ENCODE peak calls at places on chromosomes 5 and 9, in nine cellular contexts. T is A549, J is prostate gland, W is heart left ventricle, C is osteoblast, P is tibial artery, N is choroid plexus epithelial cell, U is AG04449, Y is AG04450. O is an unnamed sample.

GRCh38 chr5:140112685-140113179 is 1.2 kb upstream of the PURA start:
- DNase-seq in T (no peak), J (no peak), W (peak), C (peak), P (no peak), N (no peak), U (no peak), Y (no peak), O (no peak)

GRCh38 chr9:133658442-133659431 is 22.6 kb downstream of the DBH start:
- DNase-seq in T (peak), J (peak), W (peak), C (peak), P (no peak), N (peak), U (no peak), Y (no peak), O (no peak)

GRCh38 chr5:43174586-43174985 is 17.4 kb upstream of the NIM1K start:
- DNase-seq in T (no peak), J (no peak), W (no peak), C (no peak), P (no peak), N (no peak), U (no peak), Y (no peak), O (no peak)

GRCh38 chr5:107576736-107577440 is 93.8 kb downstream of the EFNA5 start:
- DNase-seq in T (no peak), J (no peak), W (no peak), C (no peak), P (no peak), N (no peak), U (no peak), Y (no peak), O (no peak)

GRCh38 chr5:55278778-55279177 is 28.7 kb downstream of the DHX29 start:
- DNase-seq in T (no peak), J (no peak), W (no peak), C (peak), P (no peak), N (peak), U (peak), Y (no peak), O (no peak)

GRCh38 chr9:18142964-18143363 is 331.0 kb upstream of the ADAMTSL1 start:
- DNase-seq in T (no peak), J (no peak), W (no peak), C (no peak), P (no peak), N (peak), U (no peak), Y (no peak), O (no peak)

GRCh38 chr9:123339666-123340414 is 16.2 kb upstream of the CRB2 start:
- DNase-seq in T (no peak), J (no peak), W (peak), C (peak), P (no peak), N (peak), U (no peak), Y (no peak), O (no peak)

GRCh38 chr9:112072721-112073553 is 102.2 kb downstream of the SUSD1 start:
- DNase-seq in T (no peak), J (no peak), W (no peak), C (peak), P (no peak), N (peak), U (peak), Y (peak), O (peak)

GRCh38 chr5:116377276-116378006 is 197.2 kb downstream of the SEMA6A start:
- DNase-seq in T (no peak), J (no peak), W (no peak), C (no peak), P (no peak), N (no peak), U (no peak), Y (no peak), O (no peak)

GRCh38 chr9:121838757-121839669 is 187.6 kb downstream of the DAB2IP start:
- DNase-seq in T (no peak), J (no peak), W (no peak), C (no peak), P (no peak), N (no peak), U (no peak), Y (no peak), O (no peak)

GRCh38 chr9:91897201-91897600 is 52.8 kb downstream of the ROR2 start:
- DNase-seq in T (no peak), J (no peak), W (no peak), C (no peak), P (no peak), N (no peak), U (no peak), Y (no peak), O (no peak)

GRCh38 chr9:68513385-68513784 is 27.3 kb downstream of the TMEM252 start:
- DNase-seq in T (no peak), J (no peak), W (peak), C (no peak), P (no peak), N (no peak), U (no peak), Y (no peak), O (no peak)

GRCh38 chr5:89071101-89071940 is 188.3 kb upstream of the MEF2C start:
- DNase-seq in T (no peak), J (no peak), W (no peak), C (no peak), P (no peak), N (no peak), U (no peak), Y (no peak), O (no peak)

GRCh38 chr9:114611516-114612271 is 603 bp downstream of the TMEM268 start:
- DNase-seq in T (peak), J (peak), W (peak), C (peak), P (peak), N (peak), U (no peak), Y (no peak), O (no peak)

GRCh38 chr5:84239509-84239908 is 145.2 kb downstream of the EDIL3 start:
- DNase-seq in T (no peak), J (no peak), W (no peak), C (peak), P (no peak), N (peak), U (no peak), Y (peak), O (peak)

GRCh38 chr9:128733256-128733655 is 9.3 kb upstream of the ZDHHC12 start:
- DNase-seq in T (peak), J (peak), W (peak), C (peak), P (peak), N (peak), U (no peak), Y (peak), O (peak)

GRCh38 chr5:157479166-157479565 is 19.2 kb downstream of the NIPAL4 start:
- DNase-seq in T (no peak), J (no peak), W (no peak), C (peak), P (no peak), N (no peak), U (no peak), Y (no peak), O (no peak)

GRCh38 chr9:805151-805550 is 36.3 kb upstream of the DMRT1 start:
- DNase-seq in T (no peak), J (no peak), W (no peak), C (no peak), P (no peak), N (no peak), U (no peak), Y (no peak), O (no peak)

GRCh38 chr5:130068988-130069387 is 164.7 kb downstream of the CHSY3 start:
- DNase-seq in T (no peak), J (no peak), W (no peak), C (no peak), P (no peak), N (no peak), U (no peak), Y (no peak), O (no peak)

GRCh38 chr5:114362977-114363721 is 1.3 kb downstream of the KCNN2 start:
- DNase-seq in T (no peak), J (peak), W (no peak), C (peak), P (no peak), N (no peak), U (no peak), Y (no peak), O (no peak)

GRCh38 chr5:87885727-87886126 is 382.9 kb downstream of the TMEM161B start:
- DNase-seq in T (no peak), J (no peak), W (no peak), C (no peak), P (no peak), N (no peak), U (no peak), Y (no peak), O (no peak)

GRCh38 chr5:56356121-56356875 is 123.2 kb upstream of the ANKRD55 start:
- DNase-seq in T (no peak), J (peak), W (no peak), C (no peak), P (no peak), N (no peak), U (no peak), Y (no peak), O (no peak)

GRCh38 chr5:91127682-91128081 is 255.4 kb downstream of the ARRDC3 start:
- DNase-seq in T (no peak), J (no peak), W (no peak), C (no peak), P (no peak), N (no peak), U (no peak), Y (no peak), O (no peak)

GRCh38 chr9:98610711-98611110 is 98.0 kb downstream of the GABBR2 start:
- DNase-seq in T (no peak), J (no peak), W (no peak), C (no peak), P (no peak), N (no peak), U (no peak), Y (no peak), O (no peak)

GRCh38 chr5:91194861-91195460 is 188.2 kb downstream of the ARRDC3 start:
- DNase-seq in T (no peak), J (no peak), W (no peak), C (no peak), P (no peak), N (no peak), U (no peak), Y (no peak), O (no peak)

GRCh38 chr5:128213340-128213739 is 129.8 kb downstream of the SLC12A2 start:
- DNase-seq in T (peak), J (peak), W (peak), C (peak), P (no peak), N (peak), U (no peak), Y (no peak), O (no peak)

GRCh38 chr5:93582677-93583524 is at the start of gene NR2F1:
- DNase-seq in T (peak), J (no peak), W (no peak), C (peak), P (peak), N (peak), U (peak), Y (peak), O (peak)

GRCh38 chr9:33719581-33720374 is 75.6 kb upstream of the PRSS3 start:
- DNase-seq in T (peak), J (no peak), W (no peak), C (peak), P (no peak), N (peak), U (no peak), Y (no peak), O (no peak)

GRCh38 chr9:115653231-115653630 is 500.4 kb upstream of the PAPPA start:
- DNase-seq in T (no peak), J (no peak), W (no peak), C (no peak), P (no peak), N (peak), U (no peak), Y (peak), O (peak)

GRCh38 chr5:123297198-123297831 is 125.9 kb downstream of the CEP120 start:
- DNase-seq in T (no peak), J (no peak), W (no peak), C (no peak), P (no peak), N (no peak), U (no peak), Y (no peak), O (no peak)

GRCh38 chr9:33510264-33511183 is 13.5 kb upstream of the ANKRD18B start:
- DNase-seq in T (peak), J (peak), W (peak), C (peak), P (peak), N (peak), U (no peak), Y (no peak), O (no peak)

GRCh38 chr5:138873096-138873885 is 1.8 kb downstream of the LRRTM2 start:
- DNase-seq in T (no peak), J (no peak), W (no peak), C (no peak), P (no peak), N (no peak), U (no peak), Y (no peak), O (no peak)

GRCh38 chr5:56849671-56850070 is 34.3 kb downstream of the MAP3K1 start:
- DNase-seq in T (no peak), J (no peak), W (no peak), C (no peak), P (no peak), N (no peak), U (no peak), Y (no peak), O (no peak)

GRCh38 chr5:18455521-18455920 is 821.3 kb downstream of the TAF11L14 start:
- DNase-seq in T (no peak), J (no peak), W (no peak), C (no peak), P (no peak), N (no peak), U (no peak), Y (no peak), O (no peak)

GRCh38 chr5:76579166-76579765 is 43.9 kb downstream of the F2RL2 start:
- DNase-seq in T (no peak), J (no peak), W (no peak), C (no peak), P (no peak), N (no peak), U (no peak), Y (no peak), O (no peak)

GRCh38 chr5:142529626-142530278 is 156.1 kb downstream of the FGF1 start:
- DNase-seq in T (no peak), J (no peak), W (no peak), C (no peak), P (no peak), N (peak), U (peak), Y (no peak), O (no peak)

GRCh38 chr5:140214831-140215230 is 39.8 kb downstream of the CYSTM1 start:
- DNase-seq in T (no peak), J (no peak), W (no peak), C (peak), P (no peak), N (peak), U (peak), Y (peak), O (peak)

DNA sequence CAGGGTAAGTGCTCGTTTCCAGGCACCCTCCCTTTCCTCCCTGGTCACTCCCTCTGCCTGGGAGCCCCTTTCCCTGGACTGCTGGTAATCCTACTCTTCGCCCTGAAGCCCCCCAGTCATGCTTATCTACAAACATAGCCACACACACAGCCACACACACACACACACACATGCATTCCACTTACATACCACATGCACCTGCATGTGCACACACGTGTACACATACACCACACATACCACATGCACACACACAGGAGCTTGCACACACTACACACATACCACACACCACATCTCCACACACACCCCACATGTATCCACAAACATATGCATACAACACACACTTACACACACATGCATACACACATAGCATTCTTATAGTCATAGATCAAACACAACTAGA is 358.5 kb downstream of the GADD45G start:
- DNase-seq in T (no peak), J (no peak), W (no peak), C (no peak), P (no peak), N (no peak), U (no peak), Y (no peak), O (no peak)
- TF ChIP-seq CTCF in T (no peak), J (no peak), W (no peak), C (no peak), P (no peak), N (no peak), U (no peak), Y (no peak), O (no peak)

DNA sequence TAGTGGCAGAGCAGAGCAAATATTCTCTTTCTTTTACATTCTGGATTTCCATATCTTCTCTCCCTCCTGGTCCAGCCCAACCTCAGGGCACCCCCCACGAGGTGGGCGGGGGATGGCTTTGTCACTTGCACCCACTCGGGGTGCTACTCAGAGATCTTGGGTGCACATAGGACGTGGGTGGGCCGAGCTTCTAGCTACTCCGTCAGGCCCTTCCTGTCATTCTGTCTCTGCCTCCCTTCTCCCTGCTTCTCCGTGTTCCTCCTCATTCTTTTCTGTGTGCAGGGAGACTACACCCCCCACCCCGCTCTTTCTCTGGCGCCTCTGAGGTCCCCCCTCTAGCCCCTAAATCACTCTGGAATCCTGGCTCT is 19.5 kb downstream of the PCDHGC5 start:
- DNase-seq in T (no peak), J (no peak), W (no peak), C (peak), P (no peak), N (peak), U (no peak), Y (no peak), O (no peak)
- H3K4me3 ChIP-seq in T (no peak), J (no peak), W (no peak), C (peak), P (peak), N (peak), U (peak), Y (peak), O (peak)

GRCh38 chr9:86239053-86239770 is 20.2 kb downstream of the C9orf153 start:
- DNase-seq in T (no peak), J (no peak), W (no peak), C (peak), P (no peak), N (peak), U (no peak), Y (no peak), O (peak)
- TF ChIP-seq CTCF in T (peak), J (no peak), W (no peak), C (peak), P (no peak), N (peak), U (no peak), Y (no peak), O (peak)

GRCh38 chr9:93464876-93465275 is 11.5 kb upstream of the FAM120AOS start:
- DNase-seq in T (no peak), J (no peak), W (no peak), C (no peak), P (no peak), N (peak), U (no peak), Y (no peak), O (no peak)
- H3K4me3 ChIP-seq in T (no peak), J (no peak), W (no peak), C (no peak), P (no peak), N (no peak), U (no peak), Y (no peak), O (no peak)

DNA sequence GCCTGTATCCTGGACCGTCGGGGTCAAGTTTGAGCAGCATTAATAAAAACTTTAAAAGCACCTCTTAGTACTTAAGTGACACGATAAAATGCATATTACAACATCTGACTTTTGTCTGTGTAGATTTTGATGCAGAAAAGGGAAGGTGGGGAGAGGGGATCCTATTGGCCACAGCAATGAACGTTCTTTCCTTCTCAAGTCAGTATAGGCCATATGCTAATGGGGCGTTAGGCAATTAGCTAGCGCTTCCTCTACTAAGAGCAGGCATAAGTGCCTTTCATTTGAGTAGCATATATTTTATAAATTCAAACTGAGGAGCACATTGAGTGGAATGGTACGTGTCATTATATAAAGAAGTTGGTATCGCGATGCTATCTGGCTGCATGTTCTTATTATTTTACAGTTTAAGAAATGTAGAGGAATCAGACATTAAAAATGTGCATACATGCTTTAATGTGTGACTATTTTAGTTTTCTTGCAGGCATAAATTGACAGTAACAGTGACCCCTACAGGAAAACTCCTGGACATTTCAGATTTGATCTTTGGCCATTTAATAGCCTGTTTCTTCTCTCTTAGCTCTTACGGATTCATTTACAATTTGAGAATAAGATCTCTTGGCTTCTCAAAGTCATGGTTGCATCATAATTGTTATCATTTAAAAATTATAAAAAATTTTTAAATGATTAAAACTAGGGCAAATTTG is 1.1 kb upstream of the GNA14 start:
- DNase-seq in T (peak), J (no peak), W (no peak), C (peak), P (no peak), N (peak), U (no peak), Y (no peak), O (no peak)
- TF ChIP-seq CTCF in T (peak), J (peak), W (peak), C (peak), P (no peak), N (peak), U (peak), Y (peak), O (peak)

DNA sequence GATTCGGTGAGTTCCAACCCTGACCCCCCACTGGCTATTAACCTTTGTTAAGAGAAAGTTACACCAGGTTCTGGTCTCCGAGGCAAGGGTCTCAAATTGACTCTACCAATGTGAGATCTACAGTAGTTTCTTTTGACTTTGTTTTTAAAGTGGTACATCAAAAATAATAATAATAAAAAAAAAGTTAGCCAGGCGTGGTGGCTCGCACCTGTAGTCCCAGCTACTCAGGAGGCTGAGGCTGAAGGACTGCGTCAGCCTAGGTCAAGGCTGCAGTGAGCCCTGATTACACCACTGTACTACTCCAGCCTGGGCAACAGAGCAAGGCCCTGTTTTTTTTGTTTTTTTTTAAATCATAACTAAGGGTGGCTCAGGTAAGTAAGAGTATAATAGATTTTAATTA is 1.0 kb upstream of the KLF9 start:
- DNase-seq in T (no peak), J (no peak), W (no peak), C (no peak), P (no peak), N (no peak), U (no peak), Y (no peak), O (no peak)
- H3K4me3 ChIP-seq in T (no peak), J (no peak), W (no peak), C (no peak), P (peak), N (no peak), U (no peak), Y (no peak), O (no peak)

GRCh38 chr5:53376853-53377252 is 103.6 kb upstream of the FST start:
- DNase-seq in T (no peak), J (no peak), W (no peak), C (no peak), P (no peak), N (no peak), U (no peak), Y (no peak), O (no peak)
- TF ChIP-seq CTCF in T (no peak), J (no peak), W (no peak), C (no peak), P (no peak), N (no peak), U (no peak), Y (no peak), O (no peak)

O was measured in AG09309.